ENCODE peak calls at places on chromosomes 3 and 15, in nine cellular contexts. Y is WERI-Rb-1, N is heart left ventricle, A is ovary, C is esophagus squamous epithelium, U is aorta, T is stomach, F is Panc1, E is H7. R is an unnamed sample.

GRCh38 chr3:123755508-123755907 is 128.6 kb downstream of the MYLK start:
- DNase-seq in E (no peak), C (no peak), A (no peak), U (no peak), Y (no peak), F (no peak), T (no peak), N (no peak), R (no peak)

GRCh38 chr3:106296111-106296510 is 427.3 kb upstream of the CBLB start:
- DNase-seq in N (no peak), U (no peak), E (no peak), A (no peak), T (no peak), Y (no peak), C (no peak), F (no peak), R (no peak)

GRCh38 chr15:69556344-69556743 is 103.7 kb downstream of the RPLP1 start:
- DNase-seq in U (no peak), T (no peak), N (no peak), C (no peak), E (no peak), Y (no peak), F (no peak), A (no peak), R (no peak)

GRCh38 chr3:99938270-99938955 is 120.8 kb downstream of the CMSS1 start:
- DNase-seq in Y (no peak), C (no peak), T (no peak), N (no peak), A (no peak), U (no peak), F (no peak), E (no peak), R (no peak)

GRCh38 chr3:153209596-153209995 is 47.6 kb downstream of the RAP2B start:
- DNase-seq in T (no peak), F (no peak), A (no peak), E (peak; percentile 59), N (peak; percentile 50), Y (no peak), C (no peak), U (no peak), R (peak; percentile 50)

GRCh38 chr3:87109431-87109830 is 117.7 kb upstream of the CHMP2B start:
- DNase-seq in T (no peak), C (no peak), E (no peak), Y (no peak), A (no peak), F (no peak), N (no peak), U (no peak), R (no peak)

GRCh38 chr3:179562467-179563297 is at the start of gene ACTL6A:
- DNase-seq in T (peak; percentile 99), A (peak; percentile 99), U (peak; percentile 100), N (peak; percentile 100), E (peak; percentile 97), C (peak; percentile 96), Y (peak; percentile 100), F (peak; percentile 99), R (peak; percentile 100)

GRCh38 chr3:150469931-150470740 is 62.0 kb downstream of the TSC22D2 start:
- DNase-seq in E (no peak), C (no peak), F (peak; percentile 88), N (no peak), T (no peak), Y (no peak), A (no peak), U (no peak), R (no peak)

GRCh38 chr3:192514081-192514753 is 213.1 kb downstream of the FGF12 start:
- DNase-seq in C (no peak), U (peak; percentile 78), A (no peak), N (no peak), T (no peak), E (peak; percentile 83), Y (peak; percentile 29), F (no peak), R (no peak)

GRCh38 chr3:54691230-54691900 is 236.5 kb downstream of the LRTM1 start:
- DNase-seq in Y (no peak), A (peak; percentile 20), F (no peak), N (no peak), U (no peak), C (no peak), E (no peak), T (no peak), R (no peak)

GRCh38 chr15:67303490-67304363 is 49.1 kb downstream of the IQCH start:
- DNase-seq in F (peak; percentile 10), T (no peak), U (no peak), A (no peak), N (no peak), E (peak; percentile 10), Y (no peak), C (no peak), R (no peak)

DNA sequence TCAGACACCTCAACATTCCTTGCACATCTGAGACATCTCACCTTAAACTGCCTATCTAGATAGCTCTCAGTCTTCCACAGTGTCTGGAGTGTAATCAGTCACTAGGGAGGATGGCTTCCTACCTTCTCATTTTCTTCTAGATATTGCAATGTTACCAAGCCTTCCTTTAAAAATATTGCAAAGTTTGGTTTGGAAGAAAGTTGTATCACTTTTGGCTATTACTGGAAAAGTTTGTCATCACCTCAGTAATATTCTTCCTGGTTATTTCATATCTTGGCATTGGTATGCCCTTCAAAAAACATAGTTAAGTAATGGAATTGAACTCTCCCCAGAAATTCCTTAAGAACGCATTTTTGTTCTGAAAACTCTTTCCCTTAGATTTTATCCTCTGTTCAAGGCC is 179.3 kb upstream of the MME start:
- DNase-seq in U (no peak), E (no peak), N (no peak), F (no peak), Y (no peak), A (no peak), C (no peak), T (no peak), R (no peak)
- H3K27me3 ChIP-seq in U (no peaks in the 10 kb centered on the region), E (no peaks in the 10 kb centered on the region), N (no peaks in the 10 kb centered on the region), F (no peaks in the 10 kb centered on the region), Y (no peaks in the 10 kb centered on the region), A (no peaks in the 10 kb centered on the region), C (no peaks in the 10 kb centered on the region), T (no peaks in the 10 kb centered on the region), R (no peaks in the 10 kb centered on the region)

DNA sequence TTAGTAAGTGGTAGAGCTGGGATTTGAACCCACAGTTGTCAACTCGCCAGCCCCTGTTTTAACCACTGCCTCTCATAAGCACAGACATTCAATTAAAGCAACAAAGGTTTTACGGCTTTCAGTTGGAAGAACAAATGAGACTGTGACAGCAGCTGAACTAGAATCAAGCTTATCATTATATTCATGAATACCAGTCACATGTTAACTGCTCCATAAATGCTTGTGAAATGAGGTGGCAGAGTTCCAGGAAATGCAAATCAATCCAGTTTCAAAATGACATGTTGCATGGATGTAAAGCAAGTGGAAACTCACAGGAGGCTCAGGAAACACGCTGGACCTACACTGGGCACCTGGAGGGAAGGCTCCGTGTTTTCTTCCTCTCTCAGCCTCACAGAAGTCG is 3.9 kb downstream of the GP5 start:
- DNase-seq in A (no peak), E (no peak), T (no peak), N (no peak), U (no peak), C (no peak), F (no peak), Y (no peak), R (no peak)
- H3K27me3 ChIP-seq in A (no peaks in the 10 kb centered on the region), E (peaks cover 6% of the 10 kb centered on the region), T (no peaks in the 10 kb centered on the region), N (peaks cover 30% of the 10 kb centered on the region), U (no peaks in the 10 kb centered on the region), C (no peaks in the 10 kb centered on the region), F (no peaks in the 10 kb centered on the region), Y (no peaks in the 10 kb centered on the region), R (no peaks in the 10 kb centered on the region)

GRCh38 chr3:13057641-13058040 is 15.6 kb downstream of the IQSEC1 start:
- DNase-seq in Y (peak; percentile 87), T (no peak), C (no peak), F (no peak), A (no peak), N (no peak), U (no peak), E (no peak), R (no peak)
- H3K27me3 ChIP-seq in Y (no peaks in the 10 kb centered on the region), T (no peaks in the 10 kb centered on the region), C (no peaks in the 10 kb centered on the region), F (no peaks in the 10 kb centered on the region), A (no peaks in the 10 kb centered on the region), N (no peaks in the 10 kb centered on the region), U (no peaks in the 10 kb centered on the region), E (no peaks in the 10 kb centered on the region), R (no peaks in the 10 kb centered on the region)

GRCh38 chr3:115554496-115554826 is 68.8 kb upstream of the GAP43 start:
- DNase-seq in U (no peak), C (no peak), N (no peak), A (no peak), F (no peak), T (no peak), Y (no peak), E (no peak), R (no peak)
- H3K27me3 ChIP-seq in U (no peaks in the 10 kb centered on the region), C (no peaks in the 10 kb centered on the region), N (no peaks in the 10 kb centered on the region), A (no peaks in the 10 kb centered on the region), F (peaks cover 2% of the 10 kb centered on the region), T (no peaks in the 10 kb centered on the region), Y (no peaks in the 10 kb centered on the region), E (no peaks in the 10 kb centered on the region), R (no peaks in the 10 kb centered on the region)

GRCh38 chr3:10500717-10501663 is 4.4 kb downstream of the ATP2B2 start:
- DNase-seq in N (no peak), F (no peak), A (no peak), U (peak; percentile 55), C (no peak), E (no peak), Y (no peak), T (no peak), R (no peak)
- H3K27me3 ChIP-seq in N (peaks cover 45% of the 10 kb centered on the region), F (no peaks in the 10 kb centered on the region), A (no peaks in the 10 kb centered on the region), U (no peaks in the 10 kb centered on the region), C (no peaks in the 10 kb centered on the region), E (peaks cover 8% of the 10 kb centered on the region), Y (no peaks in the 10 kb centered on the region), T (no peaks in the 10 kb centered on the region), R (no peaks in the 10 kb centered on the region)

DNA sequence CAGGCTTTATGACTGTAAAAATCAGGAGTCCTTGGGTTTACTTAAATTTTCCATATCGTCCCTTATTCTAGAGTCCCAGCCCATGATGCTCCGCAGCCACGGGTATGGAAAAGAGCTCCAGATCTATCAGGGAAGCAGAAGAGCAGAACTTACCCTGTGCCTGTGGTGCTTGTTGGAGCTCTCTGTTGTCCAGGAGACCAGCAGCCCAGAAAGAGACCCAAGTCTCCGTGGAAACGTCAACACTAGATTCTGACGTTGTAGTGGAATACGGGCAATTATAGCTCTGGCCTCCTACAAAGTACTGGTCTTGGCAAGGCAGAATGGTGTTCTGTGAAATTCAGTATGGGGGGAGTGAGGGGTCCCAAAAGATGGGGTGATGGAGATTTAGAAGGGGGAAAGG is 2.0 kb downstream of the GMNC start:
- DNase-seq in A (no peak), Y (no peak), C (no peak), T (no peak), U (no peak), N (no peak), F (no peak), E (no peak), R (no peak)
- H3K27me3 ChIP-seq in A (no peaks in the 10 kb centered on the region), Y (no peaks in the 10 kb centered on the region), C (no peaks in the 10 kb centered on the region), T (no peaks in the 10 kb centered on the region), U (no peaks in the 10 kb centered on the region), N (no peaks in the 10 kb centered on the region), F (peaks cover 22% of the 10 kb centered on the region), E (peaks cover 31% of the 10 kb centered on the region), R (no peaks in the 10 kb centered on the region)